ENCODE peak calls at places on chromosome 22, in four cellular contexts. U, H, T and X are unnamed samples.

GRCh38 chr22:27930246-27931060 is 11.4 kb upstream of the PITPNB start:
- DNase-seq in T (no peak), H (no peak), U (no peak), X (no peak)

GRCh38 chr22:24247564-24248344 is 2.9 kb upstream of the GGT5 start:
- DNase-seq in U (peak), H (no peak), T (peak), X (peak)

GRCh38 chr22:47189056-47189916 is 426.8 kb downstream of the TBC1D22A start:
- DNase-seq in H (no peak), T (no peak), U (no peak), X (no peak)

GRCh38 chr22:44337658-44338004 is 24.9 kb upstream of the SHISAL1 start:
- DNase-seq in H (no peak), T (peak), U (no peak), X (no peak)

GRCh38 chr22:38955926-38956325 is 1.5 kb upstream of the APOBEC3A start:
- DNase-seq in H (no peak), T (no peak), U (no peak), X (no peak)

GRCh38 chr22:50014053-50014501 is 1.5 kb upstream of the IL17REL start:
- DNase-seq in T (no peak), U (no peak), H (no peak), X (no peak)

GRCh38 chr22:49668402-49668801 is 159.3 kb downstream of the BRD1 start:
- DNase-seq in U (no peak), T (no peak), H (no peak), X (no peak)

GRCh38 chr22:24153353-24153752 is 27.9 kb upstream of the SUSD2 start:
- DNase-seq in T (no peak), U (no peak), H (no peak), X (no peak)

GRCh38 chr22:26086359-26086758 is 82.9 kb upstream of the SEZ6L start:
- DNase-seq in T (no peak), H (no peak), U (no peak), X (no peak)

GRCh38 chr22:19134176-19134831 is 3.2 kb downstream of the TSSK2 start:
- DNase-seq in T (no peak), U (no peak), H (no peak), X (no peak)

GRCh38 chr22:46968359-46968740 is 205.9 kb downstream of the TBC1D22A start:
- DNase-seq in U (no peak), T (no peak), H (no peak), X (no peak)

GRCh38 chr22:30488121-30488520 is 16.3 kb upstream of the SEC14L3 start:
- DNase-seq in U (no peak), T (no peak), H (no peak), X (no peak)
- TF ChIP-seq TCF7 in U (no peak), T (no peak), H (no peak), X (no peak)

GRCh38 chr22:33971561-33971961 is 51.3 kb upstream of the LARGE1 start:
- DNase-seq in U (peak), T (no peak), H (no peak), X (no peak)

GRCh38 chr22:33969052-33969451 is 48.8 kb upstream of the LARGE1 start:
- DNase-seq in H (no peak), U (no peak), T (no peak), X (no peak)
- TF ChIP-seq TCF7 in H (no peak), U (no peak), T (no peak), X (no peak)

GRCh38 chr22:45876136-45877035 is 100.6 kb downstream of the WNT7B start:
- DNase-seq in U (no peak), T (no peak), H (no peak), X (no peak)
- TF ChIP-seq TCF7 in U (no peak), T (no peak), H (no peak), X (no peak)

GRCh38 chr22:48637231-48637630 is 1190.4 kb downstream of the BRD1 start:
- DNase-seq in U (no peak), T (no peak), H (no peak), X (no peak)
- TF ChIP-seq TCF7 in U (no peak), T (no peak), H (no peak), X (no peak)

GRCh38 chr22:17589810-17590375 is 26.6 kb downstream of the SLC25A18 start:
- DNase-seq in H (no peak), T (no peak), U (no peak), X (no peak)

GRCh38 chr22:17587631-17588030 is 24.3 kb downstream of the SLC25A18 start:
- DNase-seq in U (no peak), T (no peak), H (no peak), X (no peak)

GRCh38 chr22:17590586-17590985 is 27.3 kb downstream of the SLC25A18 start:
- DNase-seq in T (no peak), H (no peak), U (no peak), X (no peak)

GRCh38 chr22:17588606-17589005 is 25.3 kb downstream of the SLC25A18 start:
- DNase-seq in T (no peak), H (no peak), U (no peak), X (no peak)

GRCh38 chr22:17586831-17587440 is 23.6 kb downstream of the SLC25A18 start:
- DNase-seq in H (no peak), U (no peak), T (no peak), X (no peak)
- TF ChIP-seq TCF7 in H (no peak), U (no peak), T (no peak), X (no peak)